ENCODE peak calls at places on chromosomes 5 and 9, in four cellular contexts. One of them, this sample, is unnamed.

GRCh38 chr5:179558912-179559279 is 8.5 kb downstream of the RUFY1 start:
- DNase-seq in stimulated activated CD4-positive, alpha-beta T cell treated with anti-CD3 and anti-CD28 coated beads, Interleukin-2, amount 100 ng/mL, for 48 hours: no peak
- DNase-seq in choroid plexus epithelial cell: peak
- DNase-seq in progenitor cell of endocrine pancreas: peak
- DNase-seq in this sample: peak

GRCh38 chr5:109866051-109866450 is 176.3 kb downstream of the MAN2A1 start:
- DNase-seq in stimulated activated CD4-positive, alpha-beta T cell treated with anti-CD3 and anti-CD28 coated beads, Interleukin-2, amount 100 ng/mL, for 48 hours: no peak
- DNase-seq in choroid plexus epithelial cell: peak
- DNase-seq in progenitor cell of endocrine pancreas: no peak
- DNase-seq in this sample: no peak

GRCh38 chr5:42985129-42986037 is 54.7 kb downstream of the ANXA2R start:
- DNase-seq in stimulated activated CD4-positive, alpha-beta T cell treated with anti-CD3 and anti-CD28 coated beads, Interleukin-2, amount 100 ng/mL, for 48 hours: no peak
- DNase-seq in choroid plexus epithelial cell: peak
- DNase-seq in progenitor cell of endocrine pancreas: no peak
- DNase-seq in this sample: peak

GRCh38 chr9:124254261-124254682 is 3.5 kb upstream of the NEK6 start:
- DNase-seq in stimulated activated CD4-positive, alpha-beta T cell treated with anti-CD3 and anti-CD28 coated beads, Interleukin-2, amount 100 ng/mL, for 48 hours: peak
- DNase-seq in choroid plexus epithelial cell: no peak
- DNase-seq in progenitor cell of endocrine pancreas: no peak
- DNase-seq in this sample: no peak

GRCh38 chr5:17431272-17432050 is 66.6 kb upstream of the TAF11L2 start:
- DNase-seq in stimulated activated CD4-positive, alpha-beta T cell treated with anti-CD3 and anti-CD28 coated beads, Interleukin-2, amount 100 ng/mL, for 48 hours: no peak
- DNase-seq in choroid plexus epithelial cell: no peak
- DNase-seq in progenitor cell of endocrine pancreas: no peak
- DNase-seq in this sample: no peak

GRCh38 chr5:76291305-76292077 is 111.6 kb upstream of the IQGAP2 start:
- DNase-seq in stimulated activated CD4-positive, alpha-beta T cell treated with anti-CD3 and anti-CD28 coated beads, Interleukin-2, amount 100 ng/mL, for 48 hours: no peak
- DNase-seq in choroid plexus epithelial cell: no peak
- DNase-seq in progenitor cell of endocrine pancreas: no peak
- DNase-seq in this sample: no peak

GRCh38 chr5:17511775-17512325 is 6.3 kb upstream of the TAF11L3 start:
- DNase-seq in stimulated activated CD4-positive, alpha-beta T cell treated with anti-CD3 and anti-CD28 coated beads, Interleukin-2, amount 100 ng/mL, for 48 hours: no peak
- DNase-seq in choroid plexus epithelial cell: no peak
- DNase-seq in progenitor cell of endocrine pancreas: no peak
- DNase-seq in this sample: no peak

GRCh38 chr9:5305741-5306140 is 1.2 kb upstream of the RLN2 start:
- DNase-seq in stimulated activated CD4-positive, alpha-beta T cell treated with anti-CD3 and anti-CD28 coated beads, Interleukin-2, amount 100 ng/mL, for 48 hours: no peak
- DNase-seq in choroid plexus epithelial cell: no peak
- DNase-seq in progenitor cell of endocrine pancreas: no peak
- DNase-seq in this sample: no peak

GRCh38 chr5:164097747-164098146 is 592.3 kb downstream of the MAT2B start:
- DNase-seq in stimulated activated CD4-positive, alpha-beta T cell treated with anti-CD3 and anti-CD28 coated beads, Interleukin-2, amount 100 ng/mL, for 48 hours: no peak
- DNase-seq in choroid plexus epithelial cell: peak
- DNase-seq in progenitor cell of endocrine pancreas: no peak
- DNase-seq in this sample: no peak

GRCh38 chr5:143646961-143647360 is 165.0 kb upstream of the HMHB1 start:
- DNase-seq in stimulated activated CD4-positive, alpha-beta T cell treated with anti-CD3 and anti-CD28 coated beads, Interleukin-2, amount 100 ng/mL, for 48 hours: no peak
- DNase-seq in choroid plexus epithelial cell: no peak
- DNase-seq in progenitor cell of endocrine pancreas: no peak
- DNase-seq in this sample: no peak

GRCh38 chr5:134001938-134002731 is 2.6 kb downstream of the VDAC1 start:
- DNase-seq in stimulated activated CD4-positive, alpha-beta T cell treated with anti-CD3 and anti-CD28 coated beads, Interleukin-2, amount 100 ng/mL, for 48 hours: no peak
- DNase-seq in choroid plexus epithelial cell: no peak
- DNase-seq in progenitor cell of endocrine pancreas: no peak
- DNase-seq in this sample: no peak

GRCh38 chr9:119005162-119005561 is 364.1 kb downstream of the BRINP1 start:
- DNase-seq in stimulated activated CD4-positive, alpha-beta T cell treated with anti-CD3 and anti-CD28 coated beads, Interleukin-2, amount 100 ng/mL, for 48 hours: no peak
- DNase-seq in choroid plexus epithelial cell: no peak
- DNase-seq in progenitor cell of endocrine pancreas: no peak
- DNase-seq in this sample: no peak

GRCh38 chr9:90953200-90953599 is 151.6 kb downstream of the SYK start:
- DNase-seq in stimulated activated CD4-positive, alpha-beta T cell treated with anti-CD3 and anti-CD28 coated beads, Interleukin-2, amount 100 ng/mL, for 48 hours: no peak
- DNase-seq in choroid plexus epithelial cell: no peak
- DNase-seq in progenitor cell of endocrine pancreas: no peak
- DNase-seq in this sample: no peak

GRCh38 chr9:134041649-134041962 is 16.3 kb downstream of the BRD3OS start:
- DNase-seq in stimulated activated CD4-positive, alpha-beta T cell treated with anti-CD3 and anti-CD28 coated beads, Interleukin-2, amount 100 ng/mL, for 48 hours: no peak
- DNase-seq in choroid plexus epithelial cell: no peak
- DNase-seq in progenitor cell of endocrine pancreas: no peak
- DNase-seq in this sample: no peak

GRCh38 chr5:111254613-111255012 is 30.4 kb downstream of the CAMK4 start:
- DNase-seq in stimulated activated CD4-positive, alpha-beta T cell treated with anti-CD3 and anti-CD28 coated beads, Interleukin-2, amount 100 ng/mL, for 48 hours: peak
- DNase-seq in choroid plexus epithelial cell: peak
- DNase-seq in progenitor cell of endocrine pancreas: no peak
- DNase-seq in this sample: no peak

GRCh38 chr5:1801954-1802295 is 718 bp downstream of the NDUFS6 start:
- DNase-seq in stimulated activated CD4-positive, alpha-beta T cell treated with anti-CD3 and anti-CD28 coated beads, Interleukin-2, amount 100 ng/mL, for 48 hours: no peak
- DNase-seq in choroid plexus epithelial cell: peak
- DNase-seq in progenitor cell of endocrine pancreas: no peak
- DNase-seq in this sample: no peak

GRCh38 chr9:70011366-70011765 is 32.3 kb upstream of the MAMDC2 start:
- DNase-seq in stimulated activated CD4-positive, alpha-beta T cell treated with anti-CD3 and anti-CD28 coated beads, Interleukin-2, amount 100 ng/mL, for 48 hours: no peak
- DNase-seq in choroid plexus epithelial cell: no peak
- DNase-seq in progenitor cell of endocrine pancreas: no peak
- DNase-seq in this sample: no peak

GRCh38 chr5:30337084-30337573 is 856.4 kb upstream of the CDH6 start:
- DNase-seq in stimulated activated CD4-positive, alpha-beta T cell treated with anti-CD3 and anti-CD28 coated beads, Interleukin-2, amount 100 ng/mL, for 48 hours: no peak
- DNase-seq in choroid plexus epithelial cell: no peak
- DNase-seq in progenitor cell of endocrine pancreas: no peak
- DNase-seq in this sample: no peak

GRCh38 chr5:31750215-31750614 is 111.3 kb downstream of the PDZD2 start:
- DNase-seq in stimulated activated CD4-positive, alpha-beta T cell treated with anti-CD3 and anti-CD28 coated beads, Interleukin-2, amount 100 ng/mL, for 48 hours: no peak
- DNase-seq in choroid plexus epithelial cell: no peak
- DNase-seq in progenitor cell of endocrine pancreas: no peak
- DNase-seq in this sample: no peak

GRCh38 chr5:174275959-174276358 is 230.5 kb downstream of the NSG2 start:
- DNase-seq in stimulated activated CD4-positive, alpha-beta T cell treated with anti-CD3 and anti-CD28 coated beads, Interleukin-2, amount 100 ng/mL, for 48 hours: no peak
- DNase-seq in choroid plexus epithelial cell: no peak
- DNase-seq in progenitor cell of endocrine pancreas: no peak
- DNase-seq in this sample: no peak

This sample was measured in SW 1271.